ENCODE peak calls at places on chromosomes 11 and 22, in seven cellular contexts. R is fibroblast of lung, M is NCI-H774, O is AML-193, J is HepG2, T is suprapubic skin, B is endothelial cell. N is an unnamed sample.

GRCh38 chr11:12163181-12163841 is 52.9 kb downstream of the MICAL2 start:
- DNase-seq in M (no peak), T (peak; percentile 73), O (no peak), B (no peak), J (peak; percentile 40), R (peak; percentile 85), N (no peak)

GRCh38 chr11:39569784-39570183 is 1889.7 kb downstream of the LRRC4C start:
- DNase-seq in J (no peak), O (no peak), T (no peak), M (no peak), R (no peak), B (no peak), N (no peak)

GRCh38 chr22:29004647-29005371 is 56.8 kb downstream of the C22orf31 start:
- DNase-seq in J (peak; percentile 90), O (no peak), B (peak; percentile 47), M (no peak), R (peak; percentile 40), T (no peak), N (no peak)

GRCh38 chr11:76627541-76628082 is 42.9 kb downstream of the LRRC32 start:
- DNase-seq in B (no peak), O (no peak), T (no peak), M (no peak), J (no peak), R (no peak), N (no peak)

GRCh38 chr11:42620796-42621195 is 691.0 kb upstream of the API5 start:
- DNase-seq in J (no peak), B (no peak), T (no peak), R (peak; percentile 30), M (no peak), O (no peak), N (no peak)

GRCh38 chr11:112150517-112150916 is 13.4 kb downstream of the IL18 start:
- DNase-seq in J (no peak), B (no peak), T (no peak), R (no peak), O (no peak), M (no peak), N (no peak)

GRCh38 chr22:50714631-50715179 is 23.3 kb upstream of the ACR start:
- DNase-seq in T (no peak), R (no peak), M (no peak), O (no peak), J (no peak), B (no peak), N (no peak)

GRCh38 chr11:103624708-103625623 is 411.5 kb upstream of the DDI1 start:
- DNase-seq in O (no peak), B (no peak), R (peak; percentile 99), T (no peak), J (no peak), M (no peak), N (peak; percentile 93)

GRCh38 chr22:41512421-41513194 is 31.7 kb downstream of the POLR3H start:
- DNase-seq in B (no peak), J (peak; percentile 29), T (no peak), R (peak; percentile 74), M (no peak), O (no peak), N (no peak)

GRCh38 chr11:65654375-65655349 is 8.1 kb downstream of the RELA start:
- DNase-seq in O (no peak), M (no peak), R (no peak), T (no peak), B (no peak), J (no peak), N (no peak)

N was measured in skeletal muscle cell.